ENCODE peak calls at places on chromosomes 3 and 15, in four cellular contexts. One of them, this sample, is unnamed.

GRCh38 chr3:162139841-162140240 is 643.2 kb downstream of the OTOL1 start:
- DNase-seq in HCT116: no peak
- DNase-seq in GM12878: no peak
- DNase-seq in H1: no peak
- DNase-seq in this sample: no peak

GRCh38 chr3:42979044-42979962 is at the start of gene GASK1A:
- DNase-seq in GM12878: no peak
- DNase-seq in H1: peak
- DNase-seq in HCT116: no peak
- DNase-seq in this sample: no peak

GRCh38 chr3:178518660-178519396 is 17.4 kb upstream of the KCNMB2 start:
- DNase-seq in HCT116: no peak
- DNase-seq in GM12878: peak
- DNase-seq in H1: no peak
- DNase-seq in this sample: no peak

GRCh38 chr3:161273589-161274218 is 52.6 kb downstream of the NMD3 start:
- DNase-seq in HCT116: peak
- DNase-seq in GM12878: no peak
- DNase-seq in H1: no peak
- DNase-seq in this sample: peak

GRCh38 chr15:81296673-81297072 is 27.3 kb downstream of the STARD5 start:
- DNase-seq in H1: no peak
- DNase-seq in GM12878: peak
- DNase-seq in HCT116: no peak
- DNase-seq in this sample: no peak

GRCh38 chr3:59773970-59774369 is 724.1 kb upstream of the CFAP20DC start:
- DNase-seq in GM12878: no peak
- DNase-seq in H1: no peak
- DNase-seq in HCT116: no peak
- DNase-seq in this sample: no peak

GRCh38 chr15:98787936-98788757 is 139.8 kb downstream of the IGF1R start:
- DNase-seq in HCT116: no peak
- DNase-seq in H1: no peak
- DNase-seq in GM12878: no peak
- DNase-seq in this sample: no peak

GRCh38 chr15:42118650-42119531 is 24.5 kb upstream of the PLA2G4D start:
- DNase-seq in HCT116: no peak
- DNase-seq in H1: no peak
- DNase-seq in GM12878: no peak
- DNase-seq in this sample: no peak

GRCh38 chr15:52730163-52730562 is 51.0 kb upstream of the ATOSA start:
- DNase-seq in GM12878: peak
- DNase-seq in HCT116: no peak
- DNase-seq in H1: no peak
- DNase-seq in this sample: no peak

GRCh38 chr3:9978664-9979349 is 7.8 kb downstream of the EMC3 start:
- DNase-seq in GM12878: no peak
- DNase-seq in HCT116: no peak
- DNase-seq in H1: no peak
- DNase-seq in this sample: peak

GRCh38 chr3:9980251-9980650 is 6.4 kb downstream of the EMC3 start:
- DNase-seq in H1: no peak
- DNase-seq in HCT116: no peak
- DNase-seq in GM12878: no peak
- DNase-seq in this sample: no peak

DNA sequence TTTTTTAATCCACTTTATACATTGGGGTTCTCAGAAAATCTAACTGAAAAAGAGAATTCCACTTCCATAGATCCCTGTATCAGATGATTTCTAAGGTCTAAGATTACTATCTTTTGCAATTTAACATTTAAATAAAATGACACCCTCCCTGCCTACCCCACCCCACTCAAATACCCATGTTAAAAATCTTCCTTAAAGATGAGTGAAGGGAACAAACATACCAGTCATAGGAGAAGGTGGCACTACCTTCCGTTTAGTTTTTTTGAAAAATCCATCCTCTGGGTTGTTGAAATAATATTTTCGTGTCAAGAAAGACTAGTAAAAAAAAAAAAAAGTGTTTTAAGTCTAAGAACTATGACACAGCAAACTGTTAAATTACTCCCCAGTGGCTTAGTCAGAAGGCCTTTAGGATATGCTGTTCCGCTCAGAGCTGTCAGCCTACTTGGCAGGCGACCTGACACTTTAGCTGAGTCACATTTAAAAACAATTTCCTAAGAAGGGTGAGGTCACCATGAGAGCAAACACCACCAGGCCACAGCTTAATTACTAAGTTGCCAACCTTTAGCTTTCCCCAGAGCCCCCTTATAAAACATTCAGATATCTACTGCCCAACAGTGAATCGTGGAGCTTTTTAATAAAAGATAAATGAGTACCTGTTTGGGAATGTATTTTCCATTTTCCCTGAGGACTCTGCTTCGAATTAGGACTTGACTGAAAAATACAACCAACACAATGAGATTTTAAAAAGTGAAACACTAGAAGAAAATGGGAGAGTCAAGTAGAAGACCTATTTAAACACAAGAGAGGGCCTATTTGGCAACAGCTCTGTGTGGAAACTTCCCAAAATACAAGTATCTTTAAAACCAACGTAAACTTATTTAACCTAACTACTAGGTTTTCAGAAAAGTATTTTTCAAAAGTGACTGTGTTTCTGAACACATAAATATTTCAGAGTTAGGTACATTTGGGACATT is 9.6 kb downstream of the EMC3 start:
- DNase-seq in HCT116: peak
- DNase-seq in H1: no peak
- DNase-seq in GM12878: no peak
- DNase-seq in this sample: peak
- TF ChIP-seq EGR1 in HCT116: no peak
- TF ChIP-seq EGR1 in H1: no peak
- TF ChIP-seq EGR1 in GM12878: no peak
- TF ChIP-seq EGR1 in this sample: no peak

DNA sequence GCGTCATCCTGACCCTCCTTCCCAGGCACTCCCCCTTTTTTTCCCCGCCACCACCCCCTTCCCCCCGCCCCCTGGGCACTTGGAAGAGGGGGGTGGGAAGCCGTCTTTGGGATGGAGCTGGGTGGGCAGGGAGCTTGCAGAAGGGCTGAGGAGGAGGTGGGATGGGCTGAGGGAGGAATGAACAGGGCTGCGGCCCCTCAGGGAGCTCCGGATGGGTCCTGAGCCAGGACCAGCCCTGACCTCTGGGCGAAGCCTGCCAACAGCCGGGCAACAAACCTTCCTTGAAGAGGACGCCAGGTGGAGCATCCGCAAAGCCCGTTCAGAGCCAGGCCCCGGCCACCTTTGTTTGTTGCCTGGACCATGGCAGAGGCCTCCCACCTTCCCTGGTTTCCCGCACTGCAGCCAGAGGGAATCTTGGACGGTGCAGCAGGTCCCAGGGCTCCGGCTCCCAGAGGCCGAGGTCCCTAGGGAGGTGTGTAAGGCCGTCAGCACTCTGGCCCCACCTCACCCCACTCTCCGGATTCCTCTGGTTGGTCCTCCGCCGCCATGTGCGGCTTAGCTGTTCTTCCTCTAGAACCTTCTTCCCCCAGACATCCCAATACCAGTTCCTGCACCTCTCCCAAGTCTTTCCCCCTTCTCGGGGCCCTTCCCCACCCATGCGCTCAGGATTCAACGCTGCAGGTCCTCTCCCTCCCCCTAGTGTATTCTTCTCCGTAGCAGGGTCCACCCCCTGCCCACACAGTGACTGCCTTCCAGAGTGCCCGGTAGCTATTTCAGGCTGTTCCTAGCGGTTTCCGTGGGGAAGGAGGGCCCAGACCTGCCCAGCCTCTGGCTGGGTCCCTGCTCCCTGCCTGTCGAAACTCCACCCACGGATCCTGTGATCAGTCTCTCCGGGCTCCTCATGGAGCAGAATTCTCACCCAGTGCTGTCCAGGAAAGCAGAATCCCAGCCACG is 45.5 kb upstream of the SEC61A1 start:
- DNase-seq in H1: peak
- DNase-seq in GM12878: no peak
- DNase-seq in HCT116: no peak
- DNase-seq in this sample: no peak
- TF ChIP-seq EGR1 in H1: no peak
- TF ChIP-seq EGR1 in GM12878: no peak
- TF ChIP-seq EGR1 in HCT116: no peak
- TF ChIP-seq EGR1 in this sample: no peak

GRCh38 chr15:55633731-55634130 is 45.6 kb upstream of the PYGO1 start:
- DNase-seq in HCT116: no peak
- DNase-seq in GM12878: no peak
- DNase-seq in H1: no peak
- DNase-seq in this sample: no peak

GRCh38 chr15:55628369-55628730 is 40.2 kb upstream of the PYGO1 start:
- DNase-seq in GM12878: no peak
- DNase-seq in H1: no peak
- DNase-seq in HCT116: no peak
- DNase-seq in this sample: no peak

GRCh38 chr15:55627730-55628368 is 39.7 kb upstream of the PYGO1 start:
- DNase-seq in GM12878: no peak
- DNase-seq in H1: no peak
- DNase-seq in HCT116: peak
- DNase-seq in this sample: no peak

GRCh38 chr15:55630921-55631320 is 42.8 kb upstream of the PYGO1 start:
- DNase-seq in GM12878: no peak
- DNase-seq in H1: no peak
- DNase-seq in HCT116: no peak
- DNase-seq in this sample: no peak

DNA sequence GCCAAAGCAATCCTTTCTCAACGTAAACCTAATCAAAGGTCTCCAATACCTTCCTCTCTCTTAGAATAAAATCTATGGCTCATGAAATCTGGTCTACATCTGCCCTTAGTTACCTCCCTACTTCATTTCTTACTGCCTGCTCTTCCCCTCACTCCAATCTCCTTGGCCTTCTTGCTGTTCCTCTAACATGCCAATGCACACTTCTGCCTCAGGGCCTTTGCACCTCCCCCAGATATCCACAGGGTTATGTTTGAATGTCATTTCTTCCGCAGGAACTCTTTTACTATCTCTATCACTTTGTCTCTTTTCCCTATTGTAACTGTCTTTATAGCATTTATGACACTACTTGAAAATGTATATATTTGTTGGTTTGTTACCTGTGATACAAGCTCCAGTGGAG is 44.3 kb upstream of the PYGO1 start:
- DNase-seq in HCT116: no peak
- DNase-seq in H1: no peak
- DNase-seq in GM12878: no peak
- DNase-seq in this sample: no peak
- TF ChIP-seq EGR1 in HCT116: no peak
- TF ChIP-seq EGR1 in H1: no peak
- TF ChIP-seq EGR1 in GM12878: no peak
- TF ChIP-seq EGR1 in this sample: no peak

DNA sequence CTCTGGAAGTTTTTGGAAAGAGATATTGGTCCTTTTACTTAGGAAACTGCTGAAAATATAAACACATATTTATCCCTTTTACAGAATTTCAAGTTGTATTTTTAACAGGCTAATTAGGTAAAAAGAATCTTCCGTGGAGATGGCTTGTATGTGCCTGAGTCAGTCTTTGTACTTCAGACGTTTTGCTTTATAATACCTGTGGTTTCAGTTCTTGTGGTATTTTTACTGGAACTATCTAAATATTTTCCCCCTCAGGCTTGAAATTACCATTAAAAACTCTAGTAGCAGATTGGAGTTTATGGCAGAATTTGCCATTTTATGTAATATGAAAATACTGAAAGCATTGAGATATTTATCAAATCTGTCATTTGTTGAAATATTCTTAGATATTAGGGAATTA is 151.6 kb upstream of the CGNL1 start:
- DNase-seq in GM12878: no peak
- DNase-seq in H1: no peak
- DNase-seq in HCT116: no peak
- DNase-seq in this sample: no peak
- TF ChIP-seq EGR1 in GM12878: no peak
- TF ChIP-seq EGR1 in H1: no peak
- TF ChIP-seq EGR1 in HCT116: no peak
- TF ChIP-seq EGR1 in this sample: no peak

GRCh38 chr3:10194328-10195071 is 29.8 kb downstream of the IRAK2 start:
- DNase-seq in GM12878: peak
- DNase-seq in H1: no peak
- DNase-seq in HCT116: no peak
- DNase-seq in this sample: peak

GRCh38 chr3:10196389-10197052 is 31.8 kb downstream of the IRAK2 start:
- DNase-seq in H1: no peak
- DNase-seq in GM12878: peak
- DNase-seq in HCT116: no peak
- DNase-seq in this sample: peak

GRCh38 chr3:10198226-10198625 is 33.5 kb downstream of the IRAK2 start:
- DNase-seq in H1: no peak
- DNase-seq in GM12878: no peak
- DNase-seq in HCT116: no peak
- DNase-seq in this sample: no peak

GRCh38 chr3:10195692-10196091 is 31.0 kb downstream of the IRAK2 start:
- DNase-seq in HCT116: no peak
- DNase-seq in GM12878: no peak
- DNase-seq in H1: no peak
- DNase-seq in this sample: no peak

GRCh38 chr3:10198761-10199688 is 34.3 kb downstream of the IRAK2 start:
- DNase-seq in H1: no peak
- DNase-seq in GM12878: peak
- DNase-seq in HCT116: no peak
- DNase-seq in this sample: peak
- TF ChIP-seq EGR1 in H1: no peak
- TF ChIP-seq EGR1 in GM12878: peak
- TF ChIP-seq EGR1 in HCT116: no peak
- TF ChIP-seq EGR1 in this sample: no peak

DNA sequence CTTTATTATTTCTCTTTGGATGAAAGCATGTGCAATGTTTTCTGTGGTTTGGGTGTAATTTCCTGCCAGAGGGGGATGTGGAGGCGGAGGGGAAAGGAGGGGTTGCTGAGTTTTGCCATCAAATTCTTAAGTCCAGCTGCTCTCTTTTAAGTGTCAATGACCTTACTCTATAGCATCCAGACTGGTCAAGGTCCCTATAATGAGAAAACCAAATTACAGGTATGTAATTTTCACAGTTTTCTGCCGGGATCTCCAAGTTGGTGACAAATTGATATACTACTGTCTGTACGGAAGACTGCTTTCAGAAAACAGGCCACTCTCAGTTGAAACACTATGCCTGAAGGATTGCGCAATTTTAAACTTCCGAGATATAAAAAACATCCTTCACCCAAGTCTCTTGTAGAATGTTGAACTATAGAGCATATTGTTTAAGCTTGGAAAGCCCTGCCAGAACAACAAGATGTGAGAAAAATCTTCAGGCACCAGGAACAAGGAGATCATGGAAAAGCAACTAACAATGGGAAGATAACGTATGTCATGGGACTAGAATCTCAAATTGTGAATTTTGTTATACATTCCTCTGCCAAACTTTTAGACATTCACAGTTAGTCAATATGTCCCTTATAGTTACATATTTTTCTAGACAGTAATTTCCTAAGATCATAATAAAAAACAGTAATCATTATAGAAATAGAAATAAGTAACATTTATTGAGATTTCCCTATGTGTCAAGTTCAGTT is 300.7 kb upstream of the SATB1 start:
- DNase-seq in GM12878: no peak
- DNase-seq in HCT116: no peak
- DNase-seq in H1: no peak
- DNase-seq in this sample: no peak
- TF ChIP-seq EGR1 in GM12878: no peak
- TF ChIP-seq EGR1 in HCT116: no peak
- TF ChIP-seq EGR1 in H1: no peak
- TF ChIP-seq EGR1 in this sample: no peak

GRCh38 chr3:64150527-64151238 is 74.6 kb downstream of the PRICKLE2 start:
- DNase-seq in H1: no peak
- DNase-seq in GM12878: no peak
- DNase-seq in HCT116: no peak
- DNase-seq in this sample: no peak
- TF ChIP-seq EGR1 in H1: no peak
- TF ChIP-seq EGR1 in GM12878: no peak
- TF ChIP-seq EGR1 in HCT116: no peak
- TF ChIP-seq EGR1 in this sample: no peak

This sample was measured in K562.